ENCODE peak calls at places on chromosomes 7 and 10, in nine cellular contexts. L, E, H, I, N, A, M, G and F are unnamed samples.
A peak's percentile ranks its signal among the peaks of the same experiment; 100 is the strongest.

GRCh38 chr10:12909836-12910185 is 91.7 kb downstream of the CCDC3 start:
- DNase-seq in L (no peak), E (no peak), H (peak; percentile 2), I (no peak), N (no peak), A (peak; percentile 41), M (no peak), G (no peak), F (peak; percentile 34)

GRCh38 chr10:51918451-51918850 is 219.1 kb upstream of the CSTF2T start:
- DNase-seq in L (no peak), E (no peak), H (no peak), I (no peak), N (no peak), A (no peak), M (no peak), G (no peak), F (no peak)

GRCh38 chr10:60914676-60915075 is 29.3 kb downstream of the RHOBTB1 start:
- DNase-seq in L (peak; percentile 94), E (no peak), H (peak; percentile 89), I (no peak), N (no peak), A (peak; percentile 78), M (no peak), G (no peak), F (no peak)

GRCh38 chr10:61900829-61901783 is at the start of gene ARID5B:
- DNase-seq in L (peak; percentile 84), E (no peak), H (no peak), I (peak; percentile 44), N (peak; percentile 41), A (peak; percentile 49), M (peak; percentile 21), G (peak; percentile 48), F (peak; percentile 83)

GRCh38 chr7:1610678-1611302 is 41.0 kb upstream of the PSMG3 start:
- DNase-seq in L (no peak), E (no peak), H (no peak), I (no peak), N (no peak), A (no peak), M (no peak), G (no peak), F (no peak)

GRCh38 chr10:58177362-58177947 is 90.2 kb downstream of the IPMK start:
- DNase-seq in L (peak; percentile 61), E (no peak), H (no peak), I (no peak), N (no peak), A (no peak), M (no peak), G (no peak), F (peak; percentile 40)

GRCh38 chr10:78700413-78700812 is 368.4 kb upstream of the ZMIZ1 start:
- DNase-seq in L (peak; percentile 32), E (peak; percentile 43), H (no peak), I (no peak), N (peak; percentile 67), A (no peak), M (peak; percentile 7), G (peak; percentile 24), F (peak; percentile 50)

GRCh38 chr10:88154596-88155250 is 291.3 kb downstream of the PTEN start:
- DNase-seq in L (no peak), E (no peak), H (peak; percentile 29), I (no peak), N (no peak), A (no peak), M (no peak), G (no peak), F (peak; percentile 59)

GRCh38 chr7:66505009-66505408 is 123.7 kb upstream of the KCTD7 start:
- DNase-seq in L (no peak), E (no peak), H (no peak), I (no peak), N (no peak), A (no peak), M (no peak), G (no peak), F (no peak)

GRCh38 chr7:150945853-150946825 is 32.0 kb downstream of the KCNH2 start:
- DNase-seq in L (no peak), E (peak; percentile 81), H (no peak), I (no peak), N (no peak), A (no peak), M (no peak), G (peak; percentile 84), F (peak; percentile 36)

GRCh38 chr10:103479135-103479534 is at the start of gene CALHM3:
- DNase-seq in L (no peak), E (no peak), H (no peak), I (no peak), N (no peak), A (no peak), M (no peak), G (no peak), F (peak; percentile 51)

GRCh38 chr10:21934307-21934706 is 69.2 kb downstream of the DNAJC1 start:
- DNase-seq in L (peak; percentile 65), E (no peak), H (no peak), I (no peak), N (no peak), A (no peak), M (no peak), G (no peak), F (peak; percentile 40)

GRCh38 chr7:91713669-91714068 is 166.8 kb downstream of the MTERF1 start:
- DNase-seq in L (no peak), E (no peak), H (no peak), I (no peak), N (no peak), A (no peak), M (no peak), G (no peak), F (peak; percentile 28)

GRCh38 chr10:90583416-90583815 is 274.4 kb downstream of the HTR7 start:
- DNase-seq in L (no peak), E (no peak), H (no peak), I (no peak), N (no peak), A (no peak), M (no peak), G (no peak), F (no peak)

GRCh38 chr10:90577569-90577968 is 280.3 kb downstream of the HTR7 start:
- DNase-seq in L (no peak), E (no peak), H (no peak), I (no peak), N (no peak), A (no peak), M (no peak), G (no peak), F (no peak)

GRCh38 chr10:90579602-90580242 is 278.1 kb downstream of the HTR7 start:
- DNase-seq in L (peak; percentile 76), E (no peak), H (no peak), I (no peak), N (no peak), A (no peak), M (no peak), G (no peak), F (peak; percentile 66)
- TF ChIP-seq CTCF in L (peak; percentile 61), E (no peak), H (peak; percentile 38), I (no peak), N (no peak), A (no peak), M (no peak), G (no peak), F (peak; percentile 26)

GRCh38 chr10:76632158-76633051 is 1005.2 kb downstream of the KCNMA1 start:
- DNase-seq in L (peak; percentile 9), E (no peak), H (no peak), I (no peak), N (peak; percentile 42), A (no peak), M (peak; percentile 16), G (no peak), F (peak; percentile 61)
- H3K4me3 ChIP-seq in L (no peak overlapping the region), E (no peak overlapping the region), H (no peak overlapping the region), I (no peak overlapping the region), N (no peak overlapping the region), A (no peak overlapping the region), M (no peak overlapping the region), G (peak overlapping the region; percentile 40), F (no peak overlapping the region)

GRCh38 chr10:89364533-89364932 is 13.3 kb upstream of the IFIT1B start:
- DNase-seq in L (no peak), E (no peak), H (no peak), I (no peak), N (no peak), A (no peak), M (no peak), G (no peak), F (no peak)

GRCh38 chr10:89371987-89372386 is 5.9 kb upstream of the IFIT1B start:
- DNase-seq in L (no peak), E (no peak), H (no peak), I (no peak), N (no peak), A (no peak), M (no peak), G (no peak), F (no peak)

GRCh38 chr10:89373916-89374711 is 3.7 kb upstream of the IFIT1B start:
- DNase-seq in L (peak; percentile 94), E (peak; percentile 69), H (no peak), I (no peak), N (peak; percentile 92), A (peak; percentile 93), M (no peak), G (peak; percentile 84), F (peak; percentile 81)

GRCh38 chr10:89367529-89367928 is 10.3 kb upstream of the IFIT1B start:
- DNase-seq in L (peak; percentile 26), E (no peak), H (no peak), I (no peak), N (no peak), A (no peak), M (no peak), G (no peak), F (no peak)

DNA sequence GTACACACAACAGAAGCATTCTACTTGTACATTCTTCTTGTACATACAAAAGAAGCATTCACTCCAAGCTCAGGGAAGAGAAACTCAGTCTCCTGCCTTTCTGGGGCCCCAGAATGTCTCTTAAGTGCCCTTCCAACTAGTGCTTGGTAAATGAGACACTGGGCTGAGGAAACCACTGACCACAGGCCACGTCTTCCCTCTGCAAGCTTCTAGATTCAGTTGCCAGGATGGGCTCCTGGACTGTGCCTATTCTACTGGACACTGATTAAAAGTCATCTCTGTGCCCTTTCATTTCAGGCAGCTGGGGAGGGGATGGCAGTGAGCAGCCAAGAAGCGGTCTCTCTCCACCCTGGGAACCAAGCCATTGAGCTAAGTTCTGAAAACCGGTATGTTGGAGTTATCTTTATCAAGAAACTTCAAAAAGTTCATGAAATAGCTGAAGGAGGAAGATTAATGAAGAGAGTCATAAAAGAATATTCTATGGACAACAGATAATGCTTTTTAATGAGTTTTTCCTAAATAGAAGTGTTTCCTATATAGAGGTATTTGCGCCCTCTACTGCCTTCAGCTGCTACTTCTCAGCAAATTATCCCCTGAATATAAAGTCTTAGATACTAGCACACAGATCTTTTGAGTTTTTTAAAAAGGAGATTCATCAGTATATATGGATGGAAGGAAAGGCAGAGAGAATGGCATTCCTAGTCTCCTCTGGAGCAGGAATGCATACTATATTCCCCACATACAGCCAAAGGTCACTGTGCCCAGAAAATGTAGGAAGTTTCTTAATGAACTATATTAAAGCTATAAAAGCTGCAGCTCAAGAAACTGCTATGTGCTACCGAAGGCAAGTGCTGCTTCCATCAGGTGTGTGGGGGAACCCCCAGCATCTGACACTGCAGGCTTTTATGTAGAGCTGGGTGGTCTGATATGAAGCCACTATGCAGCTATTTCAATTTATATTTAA is 8.4 kb upstream of the IFIT1B start:
- DNase-seq in L (peak; percentile 79), E (no peak), H (no peak), I (peak; percentile 9), N (no peak), A (peak; percentile 41), M (no peak), G (no peak), F (peak; percentile 41)
- TF ChIP-seq CTCF in L (peak; percentile 74), E (peak; percentile 63), H (peak; percentile 69), I (peak; percentile 57), N (peak; percentile 35), A (no peak), M (peak; percentile 39), G (peak; percentile 56), F (peak; percentile 61)

GRCh38 chr10:131084791-131085585 is 226.5 kb downstream of the TCERG1L start:
- DNase-seq in L (no peak), E (no peak), H (no peak), I (no peak), N (no peak), A (no peak), M (no peak), G (no peak), F (no peak)
- H3K4me3 ChIP-seq in L (no peak overlapping the region), E (no peak overlapping the region), H (no peak overlapping the region), I (no peak overlapping the region), N (no peak overlapping the region), A (no peak overlapping the region), M (no peak overlapping the region), G (no peak overlapping the region), F (no peak overlapping the region)